ENCODE peak calls at places on chromosomes 11 and 22, in nine cellular contexts. Q is iPS-NIHi11; E is activated CD8-positive, alpha-beta T cell treated with anti-CD3 and anti-CD28 coated beads for 36 hours; Y is activated T-cell treated with anti-CD3 and anti-CD28 coated beads, Interleukin-2, amount 50 U/mL, for 72 hours; R is mesothelial cell of epicardium; M is KG1; N is KBM-7; A is body of pancreas; F is GM06990. I is an unnamed sample.

GRCh38 chr11:83661491-83662350 is 375.6 kb upstream of the CCDC90B start:
- DNase-seq in Q (no peak), E (no peak), Y (no peak), R (no peak), M (no peak), N (no peak), A (no peak), F (no peak), I (no peak)

GRCh38 chr22:44085743-44086741 is 61.9 kb downstream of the PARVB start:
- DNase-seq in Q (peak; percentile 68), E (peak; percentile 32), Y (peak; percentile 15), R (no peak), M (no peak), N (peak; percentile 72), A (peak; percentile 75), F (peak; percentile 34), I (no peak)

GRCh38 chr11:128653828-128654231 is 40.0 kb upstream of the FLI1 start:
- DNase-seq in Q (peak; percentile 13), E (no peak), Y (no peak), R (no peak), M (no peak), N (no peak), A (peak; percentile 82), F (no peak), I (no peak)

GRCh38 chr22:49016909-49017768 is 810.5 kb downstream of the BRD1 start:
- DNase-seq in Q (peak; percentile 1), E (no peak), Y (no peak), R (no peak), M (no peak), N (no peak), A (no peak), F (no peak), I (no peak)

GRCh38 chr11:26319906-26320305 is 12.0 kb upstream of the ANO3 start:
- DNase-seq in Q (peak; percentile 11), E (no peak), Y (no peak), R (no peak), M (no peak), N (no peak), A (no peak), F (no peak), I (no peak)

GRCh38 chr11:63537293-63538101 is 889 bp downstream of the PLAAT4 start:
- DNase-seq in Q (no peak), E (no peak), Y (peak; percentile 34), R (no peak), M (peak; percentile 68), N (no peak), A (peak; percentile 72), F (no peak), I (no peak)

GRCh38 chr11:91104237-91104636 is 881.4 kb upstream of the CHORDC1 start:
- DNase-seq in Q (no peak), E (no peak), Y (no peak), R (no peak), M (no peak), N (no peak), A (no peak), F (no peak), I (no peak)

GRCh38 chr11:110075087-110075821 is 17.9 kb upstream of the ZC3H12C start:
- DNase-seq in Q (no peak), E (no peak), Y (no peak), R (no peak), M (no peak), N (no peak), A (peak; percentile 40), F (no peak), I (no peak)

GRCh38 chr11:75430692-75431532 is 2.1 kb downstream of the KLHL35 start:
- DNase-seq in Q (no peak), E (no peak), Y (no peak), R (no peak), M (no peak), N (no peak), A (no peak), F (no peak), I (no peak)

GRCh38 chr11:18567081-18567480 is 21.5 kb downstream of the UEVLD start:
- DNase-seq in Q (no peak), E (no peak), Y (no peak), R (no peak), M (no peak), N (no peak), A (no peak), F (no peak), I (no peak)

GRCh38 chr11:63765688-63766241 is 2.8 kb downstream of the ZFTA start:
- DNase-seq in Q (no peak), E (no peak), Y (no peak), R (no peak), M (no peak), N (no peak), A (peak; percentile 15), F (peak; percentile 9), I (no peak)

GRCh38 chr22:42645341-42645937 is 3.8 kb downstream of the CYB5R3 start:
- DNase-seq in Q (no peak), E (no peak), Y (no peak), R (no peak), M (no peak), N (no peak), A (no peak), F (no peak), I (no peak)

GRCh38 chr22:19797631-19798319 is 37.2 kb downstream of the TBX1 start:
- DNase-seq in Q (no peak), E (no peak), Y (no peak), R (no peak), M (no peak), N (no peak), A (no peak), F (no peak), I (no peak)

GRCh38 chr22:46721716-46722115 is 16.3 kb downstream of the CERK start:
- DNase-seq in Q (peak; percentile 27), E (no peak), Y (no peak), R (no peak), M (no peak), N (no peak), A (no peak), F (no peak), I (no peak)

GRCh38 chr11:86666193-86666592 is 6.2 kb downstream of the ME3 start:
- DNase-seq in Q (no peak), E (no peak), Y (no peak), R (no peak), M (no peak), N (no peak), A (no peak), F (no peak), I (no peak)

GRCh38 chr22:42511401-42511891 is 8.2 kb downstream of the RRP7A start:
- DNase-seq in Q (no peak), E (no peak), Y (no peak), R (no peak), M (no peak), N (no peak), A (no peak), F (no peak), I (no peak)

GRCh38 chr22:36921309-36922096 is 8.1 kb downstream of the CSF2RB start:
- DNase-seq in Q (no peak), E (peak; percentile 13), Y (peak; percentile 14), R (no peak), M (peak; percentile 61), N (peak; percentile 70), A (no peak), F (peak; percentile 64), I (no peak)